ENCODE peak calls at places on chromosome 6, in five cellular contexts. Q, A, R, S and W are unnamed samples.
A peak's percentile ranks its signal among the peaks of the same experiment; 100 is the strongest.

GRCh38 chr6:130372786-130373185 is 7.0 kb downstream of the TMEM200A start:
- DNase-seq in S (no peak), Q (no peak), A (no peak), R (no peak), W (no peak)

GRCh38 chr6:27753668-27754407 is 158.4 kb downstream of the OR2B2 start:
- DNase-seq in S (peak; percentile 95), A (no peak), Q (peak; percentile 18), R (peak; percentile 1), W (peak; percentile 86)

GRCh38 chr6:43185391-43185790 is 3.4 kb downstream of the CUL9 start:
- DNase-seq in A (no peak), R (no peak), S (no peak), Q (no peak), W (no peak)

GRCh38 chr6:37669887-37670437 is 27.7 kb downstream of the MDGA1 start:
- DNase-seq in Q (no peak), A (no peak), R (no peak), S (peak; percentile 44), W (no peak)

GRCh38 chr6:168713839-168714238 is 272.9 kb downstream of the SMOC2 start:
- DNase-seq in R (no peak), S (no peak), Q (peak; percentile 23), A (no peak), W (no peak)

GRCh38 chr6:119686240-119686639 is 336.7 kb upstream of the MAN1A1 start:
- DNase-seq in R (no peak), A (no peak), S (no peak), Q (no peak), W (no peak)

GRCh38 chr6:118748311-118749062 is 97.1 kb upstream of the CEP85L start:
- DNase-seq in S (peak; percentile 94), Q (peak; percentile 31), A (no peak), R (peak; percentile 99), W (peak; percentile 65)

GRCh38 chr6:63121166-63121565 is 90.1 kb upstream of the FKBP1C start:
- DNase-seq in A (no peak), Q (no peak), R (no peak), S (no peak), W (no peak)

GRCh38 chr6:125306756-125307149 is 5.0 kb upstream of the HDDC2 start:
- DNase-seq in A (no peak), S (no peak), R (no peak), Q (no peak), W (no peak)

GRCh38 chr6:98844244-98845161 is 10.1 kb downstream of the POU3F2 start:
- DNase-seq in A (no peak), Q (no peak), S (peak; percentile 80), R (no peak), W (no peak)

GRCh38 chr6:64326939-64327338 is 691.3 kb downstream of the PHF3 start:
- DNase-seq in S (no peak), Q (no peak), A (no peak), R (no peak), W (no peak)

GRCh38 chr6:120786682-120787081 is 547.6 kb downstream of the TBC1D32 start:
- DNase-seq in S (no peak), R (no peak), Q (no peak), A (no peak), W (no peak)